ENCODE peak calls at places on chromosomes 13 and 19, in four cellular contexts. U, P, N and M are unnamed samples.

GRCh38 chr13:33213797-33214196 is 71.8 kb downstream of the STARD13 start:
- DNase-seq in U (no peak), P (no peak), N (no peak), M (no peak)

GRCh38 chr19:17304386-17305047 is 1.2 kb upstream of the MRPL34 start:
- DNase-seq in U (no peak), P (no peak), N (no peak), M (no peak)

GRCh38 chr19:4474504-4475136 is 2.5 kb downstream of the HDGFL2 start:
- DNase-seq in U (no peak), P (peak; percentile 83), N (no peak), M (peak; percentile 77)

GRCh38 chr19:35742121-35742724 is at the start of gene IGFLR1:
- DNase-seq in U (no peak), P (no peak), N (no peak), M (no peak)

GRCh38 chr13:96984061-96984508 is 10.2 kb downstream of the OXGR1 start:
- DNase-seq in U (peak; percentile 26), P (no peak), N (no peak), M (no peak)

GRCh38 chr19:45351401-45351952 is 10.9 kb downstream of the KLC3 start:
- DNase-seq in U (no peak), P (no peak), N (no peak), M (no peak)

GRCh38 chr13:79373916-79374315 is 32.1 kb downstream of the RBM26 start:
- DNase-seq in U (no peak), P (no peak), N (no peak), M (no peak)

GRCh38 chr13:113559901-113560644 is 24.5 kb upstream of the TFDP1 start:
- DNase-seq in U (no peak), P (no peak), N (no peak), M (no peak)

GRCh38 chr19:46225558-46226004 is 4.0 kb upstream of the IGFL1 start:
- DNase-seq in U (no peak), P (no peak), N (no peak), M (peak; percentile 33)

GRCh38 chr13:36512771-36513170 is 80.5 kb downstream of the CCNA1 start:
- DNase-seq in U (no peak), P (no peak), N (no peak), M (no peak)

GRCh38 chr13:93496985-93497673 is 270.5 kb downstream of the GPC6 start:
- DNase-seq in U (peak; percentile 95), P (no peak), N (no peak), M (no peak)

GRCh38 chr19:49073514-49074378 is 1.2 kb upstream of the KCNA7 start:
- DNase-seq in U (no peak), P (no peak), N (no peak), M (no peak)

GRCh38 chr13:98476538-98476966 is 100.4 kb downstream of the STK24 start:
- DNase-seq in U (no peak), P (no peak), N (no peak), M (no peak)

GRCh38 chr13:106599875-106600797 is 32.2 kb upstream of the ARGLU1 start:
- DNase-seq in U (no peak), P (no peak), N (no peak), M (no peak)

GRCh38 chr13:112452380-112453206 is 76.4 kb downstream of the SPACA7 start:
- DNase-seq in U (no peak), P (no peak), N (no peak), M (no peak)

GRCh38 chr19:18282021-18282787 is 782 bp upstream of the JUND start:
- DNase-seq in U (peak; percentile 41), P (no peak), N (no peak), M (no peak)

GRCh38 chr19:44051654-44052402 is at the start of gene ZNF223:
- DNase-seq in U (peak; percentile 99), P (peak; percentile 98), N (peak; percentile 90), M (peak; percentile 82)

GRCh38 chr19:55353803-55354697 is 469 bp downstream of the COX6B2 start:
- DNase-seq in U (peak; percentile 59), P (no peak), N (no peak), M (no peak)

GRCh38 chr13:98285852-98286594 is 109.0 kb upstream of the RNF113B start:
- DNase-seq in U (peak; percentile 45), P (no peak), N (no peak), M (no peak)

GRCh38 chr19:18160792-18161690 is 8.1 kb downstream of the PIK3R2 start:
- DNase-seq in U (peak; percentile 53), P (peak; percentile 11), N (peak; percentile 74), M (peak; percentile 66)

GRCh38 chr19:50315773-50316448 is 13.3 kb downstream of the KCNC3 start:
- DNase-seq in U (peak; percentile 52), P (no peak), N (no peak), M (no peak)

GRCh38 chr13:19618925-19619324 is 14.5 kb upstream of the MPHOSPH8 start:
- DNase-seq in U (no peak), P (no peak), N (no peak), M (no peak)

GRCh38 chr13:40585911-40586471 is 80.5 kb downstream of the FOXO1 start:
- DNase-seq in U (no peak), P (no peak), N (no peak), M (no peak)

GRCh38 chr19:37655689-37656491 is 625 bp upstream of the ZFP30 start:
- DNase-seq in U (peak; percentile 94), P (peak; percentile 59), N (peak; percentile 81), M (peak; percentile 89)

GRCh38 chr19:30340724-30341595 is 31.2 kb upstream of the ZNF536 start:
- DNase-seq in U (no peak), P (peak; percentile 17), N (no peak), M (no peak)

GRCh38 chr19:34837262-34837661 is 64.2 kb upstream of the ZNF599 start:
- DNase-seq in U (no peak), P (no peak), N (no peak), M (no peak)

GRCh38 chr19:1069009-1069779 is 2.2 kb downstream of the ARHGAP45 start:
- DNase-seq in U (no peak), P (no peak), N (no peak), M (no peak)

GRCh38 chr19:35478794-35479193 is 11.5 kb downstream of the KRTDAP start:
- DNase-seq in U (no peak), P (no peak), N (no peak), M (no peak)

GRCh38 chr19:42132030-42132628 is at the start of gene POU2F2:
- DNase-seq in U (no peak), P (no peak), N (no peak), M (no peak)

GRCh38 chr19:35005256-35005977 is 5.3 kb downstream of the GRAMD1A start:
- DNase-seq in U (no peak), P (no peak), N (no peak), M (no peak)

GRCh38 chr19:1278713-1279112 is 3.4 kb downstream of the FAM174C start:
- DNase-seq in U (no peak), P (no peak), N (no peak), M (no peak)

GRCh38 chr19:37886571-37886970 is 19.8 kb downstream of the WDR87 start:
- DNase-seq in U (no peak), P (no peak), N (no peak), M (no peak)

GRCh38 chr19:42175952-42176648 is 41.4 kb downstream of the DEDD2 start:
- DNase-seq in U (peak; percentile 40), P (no peak), N (no peak), M (no peak)

GRCh38 chr13:35789335-35790166 is 313.1 kb upstream of the MAB21L1 start:
- DNase-seq in U (peak; percentile 28), P (peak; percentile 35), N (no peak), M (peak; percentile 40)

GRCh38 chr13:76852991-76853390 is 33.2 kb downstream of the KCTD12 start:
- DNase-seq in U (no peak), P (no peak), N (no peak), M (no peak)

GRCh38 chr13:102877285-102877684 is 31.5 kb downstream of the ERCC5 start:
- DNase-seq in U (no peak), P (no peak), N (no peak), M (no peak)